ENCODE peak calls at places on chromosomes 4 and X, in five cellular contexts. N is NCI-H1092, M is cardiac fibroblast, U is H54, V is kidney epithelial cell. K is an unnamed sample.

GRCh38 chr4:169070895-169071218 is 60.8 kb upstream of the CBR4 start:
- DNase-seq in V (no peak), U (no peak), N (no peak), M (peak), K (peak)

GRCh38 chr4:119517361-119518229 is 111.0 kb downstream of the PDE5A start:
- DNase-seq in M (peak), U (no peak), N (no peak), V (no peak), K (no peak)

GRCh38 chr4:159179310-159179958 is 76.6 kb downstream of the RAPGEF2 start:
- DNase-seq in M (peak), N (no peak), V (no peak), U (no peak), K (no peak)

GRCh38 chr4:598925-599324 is 22.8 kb upstream of the TMEM271 start:
- DNase-seq in V (no peak), N (no peak), M (no peak), U (no peak), K (no peak)

GRCh38 chr4:3465698-3466671 is 2.9 kb downstream of the DOK7 start:
- DNase-seq in N (no peak), M (no peak), U (no peak), V (no peak), K (no peak)

GRCh38 chr4:158219623-158220022 is 9.3 kb downstream of the TMEM144 start:
- DNase-seq in V (no peak), N (no peak), U (no peak), M (no peak), K (no peak)

GRCh38 chrX:140091276-140091886 is 126.1 kb upstream of the CXorf66 start:
- DNase-seq in U (no peak), N (no peak), M (no peak), V (no peak), K (no peak)

GRCh38 chrX:23883737-23884354 is 23.9 kb downstream of the APOO start:
- DNase-seq in U (peak), V (peak), M (peak), N (no peak), K (no peak)